ENCODE peak calls at places on chromosomes 6 and 20, in seven cellular contexts. B, E, K, H, Q, F and U are unnamed samples.

GRCh38 chr6:105859441-105859840 is 226.7 kb upstream of the PRDM1 start:
- DNase-seq in B (no peak), E (no peak), K (no peak), H (no peak), Q (no peak), F (no peak), U (no peak)

GRCh38 chr6:165186441-165187205 is 122.8 kb downstream of the C6orf118 start:
- DNase-seq in B (no peak), E (no peak), K (no peak), H (no peak), Q (no peak), F (no peak), U (no peak)

GRCh38 chr6:45697605-45698004 is 318.1 kb downstream of the CLIC5 start:
- DNase-seq in B (no peak), E (no peak), K (peak), H (peak), Q (peak), F (peak), U (no peak)

GRCh38 chr6:130070747-130071146 is 52.4 kb downstream of the L3MBTL3 start:
- DNase-seq in B (no peak), E (no peak), K (no peak), H (no peak), Q (no peak), F (no peak), U (no peak)

GRCh38 chr6:12288844-12289654 is 1.1 kb upstream of the EDN1 start:
- DNase-seq in B (peak), E (peak), K (no peak), H (no peak), Q (peak), F (peak), U (peak)

GRCh38 chr20:38692436-38693411 is 31.6 kb upstream of the SLC32A1 start:
- DNase-seq in B (peak), E (peak), K (peak), H (no peak), Q (peak), F (peak), U (no peak)

GRCh38 chr6:2478200-2478599 is 232.8 kb upstream of the GMDS start:
- DNase-seq in B (no peak), E (no peak), K (no peak), H (no peak), Q (peak), F (peak), U (no peak)

GRCh38 chr20:23655551-23656211 is 17.9 kb upstream of the CST3 start:
- DNase-seq in B (no peak), E (no peak), K (no peak), H (no peak), Q (no peak), F (no peak), U (no peak)

GRCh38 chr6:152387091-152387490 is 250.1 kb downstream of the SYNE1 start:
- DNase-seq in B (no peak), E (no peak), K (no peak), H (no peak), Q (no peak), F (no peak), U (no peak)

GRCh38 chr6:91476000-91476399 is 889.1 kb upstream of the MAP3K7 start:
- DNase-seq in B (no peak), E (no peak), K (no peak), H (no peak), Q (peak), F (peak), U (no peak)

GRCh38 chr6:24428615-24429014 is 25.9 kb downstream of the MRS2 start:
- DNase-seq in B (no peak), E (no peak), K (no peak), H (no peak), Q (peak), F (peak), U (no peak)

GRCh38 chr6:158737710-158738615 is 81.2 kb downstream of the EZR start:
- DNase-seq in B (no peak), E (no peak), K (peak), H (no peak), Q (peak), F (peak), U (no peak)

GRCh38 chr6:38302081-38302480 is 337.6 kb downstream of the BTBD9 start:
- DNase-seq in B (no peak), E (no peak), K (no peak), H (no peak), Q (no peak), F (no peak), U (no peak)

GRCh38 chr6:4426916-4427315 is 291.5 kb upstream of the ECI2 start:
- DNase-seq in B (no peak), E (no peak), K (no peak), H (no peak), Q (no peak), F (no peak), U (no peak)

GRCh38 chr6:30542915-30543314 is 13.4 kb downstream of the GNL1 start:
- DNase-seq in B (no peak), E (no peak), K (no peak), H (no peak), Q (no peak), F (no peak), U (no peak)

GRCh38 chr6:36676142-36677058 is 2.1 kb upstream of the CDKN1A start:
- DNase-seq in B (no peak), E (no peak), K (no peak), H (no peak), Q (peak), F (no peak), U (no peak)

GRCh38 chr6:169885831-169886230 is 134.4 kb downstream of the ERMARD start:
- DNase-seq in B (no peak), E (no peak), K (no peak), H (no peak), Q (no peak), F (no peak), U (peak)

GRCh38 chr6:41963371-41963770 is 21.8 kb upstream of the CCND3 start:
- DNase-seq in B (no peak), E (no peak), K (no peak), H (no peak), Q (no peak), F (no peak), U (no peak)

GRCh38 chr6:11272491-11273192 is 40.2 kb upstream of the NEDD9 start:
- DNase-seq in B (no peak), E (no peak), K (no peak), H (no peak), Q (no peak), F (no peak), U (no peak)